ENCODE peak calls at places on chromosomes 3 and 15, in seven cellular contexts. T, Q, H, F, L, S and I are unnamed samples.

GRCh38 chr15:53251998-53252397 is 461.9 kb upstream of the ONECUT1 start:
- DNase-seq in H (no peak), S (no peak), L (no peak), T (no peak), Q (no peak), F (no peak), I (no peak)

GRCh38 chr3:156711113-156711512 is 36.7 kb downstream of the TIPARP start:
- DNase-seq in T (no peak), S (no peak), L (no peak), Q (no peak), H (no peak), F (no peak), I (no peak)

GRCh38 chr3:159451067-159451466 is 537.6 kb upstream of the IL12A start:
- DNase-seq in S (no peak), F (no peak), Q (no peak), T (no peak), H (no peak), L (no peak), I (no peak)

GRCh38 chr3:187736418-187736871 is 8.8 kb downstream of the BCL6 start:
- DNase-seq in F (peak; percentile 62), T (no peak), H (peak; percentile 97), S (no peak), L (peak; percentile 74), Q (no peak), I (no peak)

GRCh38 chr3:59443618-59444292 is 393.9 kb upstream of the CFAP20DC start:
- DNase-seq in L (no peak), Q (no peak), T (no peak), S (no peak), H (no peak), F (no peak), I (no peak)

GRCh38 chr15:51876169-51876568 is 46.7 kb downstream of the TMOD3 start:
- DNase-seq in T (no peak), F (no peak), S (no peak), Q (no peak), H (no peak), L (no peak), I (no peak)

GRCh38 chr3:174859756-174860155 is 622 bp downstream of the NAALADL2 start:
- DNase-seq in F (no peak), Q (no peak), H (no peak), L (no peak), S (no peak), T (no peak), I (no peak)

GRCh38 chr3:151191095-151191494 is 11.9 kb downstream of the GPR171 start:
- DNase-seq in F (no peak), H (no peak), L (no peak), Q (no peak), T (no peak), S (no peak), I (no peak)

GRCh38 chr15:68994149-68994548 is 20.3 kb upstream of the NOX5 start:
- DNase-seq in L (peak; percentile 39), S (no peak), H (no peak), F (no peak), Q (no peak), T (no peak), I (no peak)

GRCh38 chr3:102265720-102266119 is 169.1 kb upstream of the ZPLD1 start:
- DNase-seq in F (no peak), Q (no peak), H (no peak), L (no peak), S (no peak), T (no peak), I (no peak)

GRCh38 chr3:111073186-111073585 is 1.6 kb downstream of the NECTIN3 start:
- DNase-seq in F (no peak), T (no peak), L (peak; percentile 74), Q (no peak), S (no peak), H (peak; percentile 55), I (no peak)

GRCh38 chr3:187967097-187967496 is 186.9 kb upstream of the LPP start:
- DNase-seq in L (no peak), Q (no peak), T (no peak), H (no peak), F (no peak), S (no peak), I (no peak)

DNA sequence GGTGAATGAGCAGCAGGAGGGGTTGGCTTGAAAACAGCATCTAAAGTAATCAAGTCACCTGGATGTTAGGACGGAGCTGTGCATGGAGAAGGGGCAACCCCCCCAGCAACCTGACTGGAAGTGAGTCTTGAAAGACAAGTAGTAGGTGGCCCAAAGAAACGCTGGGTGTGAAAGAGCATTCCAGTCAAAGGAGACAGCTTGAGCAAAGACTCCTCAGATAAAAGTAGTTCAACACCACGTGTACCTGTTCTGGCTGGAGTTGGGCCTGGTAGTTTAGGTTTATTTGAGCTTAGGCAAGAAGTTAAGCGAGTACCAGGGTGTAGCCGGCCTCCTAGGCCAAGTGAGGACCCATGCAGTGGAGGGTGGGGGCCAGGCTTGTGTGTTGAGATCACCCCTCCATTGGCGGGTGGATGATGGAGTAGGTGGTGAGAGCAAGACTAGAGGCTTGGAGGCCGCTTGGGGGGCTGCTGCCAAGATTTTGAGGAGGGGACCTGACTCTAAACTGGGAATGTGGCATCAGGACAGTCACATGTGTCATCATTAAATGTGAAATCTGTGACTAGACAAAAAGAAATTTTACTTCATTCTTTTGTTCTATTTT is 61.3 kb downstream of the ABHD2 start:
- DNase-seq in F (no peak), T (no peak), S (no peak), H (no peak), L (no peak), Q (no peak), I (no peak)
- H3K27ac ChIP-seq in F (no peak overlapping the region), T (no peak overlapping the region), S (no peak overlapping the region), H (no peak overlapping the region), L (no peak overlapping the region), Q (no peak overlapping the region), I (peak overlapping the region; percentile 87)

GRCh38 chr3:48214225-48214624 is 9.1 kb upstream of the CAMP start:
- DNase-seq in S (no peak), F (no peak), H (no peak), Q (no peak), T (no peak), L (no peak), I (no peak)
- H3K4me3 ChIP-seq in S (no peak overlapping the region), F (no peak overlapping the region), H (no peak overlapping the region), Q (no peak overlapping the region), T (no peak overlapping the region), L (no peak overlapping the region), I (no peak overlapping the region)

GRCh38 chr3:88469216-88469615 is 319.5 kb downstream of the C3orf38 start:
- DNase-seq in L (no peak), F (no peak), Q (no peak), H (peak; percentile 14), S (no peak), T (no peak), I (no peak)
- H3K4me1 ChIP-seq in L (no peaks in the 10 kb centered on the region), F (no peaks in the 10 kb centered on the region), Q (no peaks in the 10 kb centered on the region), H (no peaks in the 10 kb centered on the region), S (no peaks in the 10 kb centered on the region), T (no peaks in the 10 kb centered on the region), I (no peaks in the 10 kb centered on the region)

GRCh38 chr15:86623236-86623635 is 543.6 kb downstream of the AGBL1 start:
- DNase-seq in H (no peak), L (no peak), S (no peak), T (no peak), Q (no peak), F (no peak), I (no peak)
- H3K27ac ChIP-seq in H (no peak overlapping the region), L (no peak overlapping the region), S (no peak overlapping the region), T (no peak overlapping the region), Q (no peak overlapping the region), F (no peak overlapping the region), I (no peak overlapping the region)

GRCh38 chr3:130711885-130712284 is 34.7 kb downstream of the PIK3R4 start:
- DNase-seq in H (no peak), F (no peak), S (no peak), T (no peak), Q (no peak), L (peak; percentile 38), I (no peak)
- H3K4me3 ChIP-seq in H (no peak overlapping the region), F (no peak overlapping the region), S (no peak overlapping the region), T (no peak overlapping the region), Q (no peak overlapping the region), L (no peak overlapping the region), I (no peak overlapping the region)

DNA sequence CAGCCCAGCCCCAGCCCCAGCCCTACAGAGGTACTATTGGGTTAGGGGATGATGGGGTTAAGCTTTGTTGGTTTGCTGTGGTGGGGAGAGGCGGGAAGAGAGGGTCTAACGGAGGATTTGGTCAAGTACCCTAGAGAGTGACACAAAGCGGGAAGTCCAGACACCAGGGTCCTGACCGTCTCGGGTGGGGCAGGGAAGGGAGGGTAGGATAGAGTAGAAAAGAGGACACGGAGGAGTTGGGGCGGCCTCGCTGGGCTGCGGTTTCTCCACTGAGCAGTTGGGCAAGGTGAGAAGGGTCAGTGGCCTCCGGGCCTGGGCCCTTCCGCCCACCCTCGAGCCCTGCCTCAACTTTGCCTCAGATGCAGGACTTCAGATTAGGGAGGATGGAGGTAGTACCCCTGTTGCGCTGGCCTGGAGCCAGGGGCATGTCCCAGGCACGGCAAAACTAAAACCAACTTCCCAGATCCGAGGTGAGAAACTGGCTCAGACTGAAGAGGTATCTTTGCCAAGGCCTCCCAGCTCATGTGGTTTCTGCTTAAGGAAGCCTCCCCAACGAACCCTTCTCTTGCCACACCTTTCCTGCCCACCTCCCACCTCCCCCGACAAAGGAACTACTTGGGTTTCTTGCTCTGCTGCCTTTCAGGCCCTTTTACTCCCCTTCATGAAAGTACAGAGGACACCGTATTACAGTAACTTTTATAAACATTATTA is 551 bp downstream of the PML start:
- DNase-seq in T (peak; percentile 12), H (peak; percentile 22), Q (no peak), S (peak; percentile 41), L (no peak), F (no peak), I (no peak)
- H3K4me1 ChIP-seq in T (peaks cover 61% of the 10 kb centered on the region), H (peaks cover 36% of the 10 kb centered on the region), Q (peaks cover 38% of the 10 kb centered on the region), S (peaks cover 13% of the 10 kb centered on the region), L (peaks cover 10% of the 10 kb centered on the region), F (peaks cover 8% of the 10 kb centered on the region), I (peaks cover 54% of the 10 kb centered on the region)

GRCh38 chr15:99244306-99244705 is 5.1 kb downstream of the TTC23 start:
- DNase-seq in T (no peak), L (no peak), S (no peak), F (no peak), H (no peak), Q (no peak), I (no peak)
- H3K27ac ChIP-seq in T (no peak overlapping the region), L (no peak overlapping the region), S (no peak overlapping the region), F (no peak overlapping the region), H (no peak overlapping the region), Q (no peak overlapping the region), I (no peak overlapping the region)

GRCh38 chr15:75641176-75641498 is 1.1 kb upstream of the IMP3 start:
- DNase-seq in H (no peak), T (no peak), L (no peak), F (no peak), S (no peak), Q (no peak), I (no peak)
- H3K4me3 ChIP-seq in H (no peak overlapping the region), T (no peak overlapping the region), L (no peak overlapping the region), F (peak overlapping the region; percentile 67), S (no peak overlapping the region), Q (no peak overlapping the region), I (no peak overlapping the region)